ENCODE peak calls at places on chromosomes 5 and 9, in nine cellular contexts. Y is naive thymus-derived CD4-positive, alpha-beta T cell; V is Caco-2; Z is tibial nerve; J is uterus; C is MM.1S; M is aorta; X is HepG2; P is mammary epithelial cell. I is an unnamed sample. For H3K9me3, the result is how much of the 10 kb centered on the place peaks cover.

GRCh38 chr5:86376214-86376613 is 241.5 kb upstream of the COX7C start:
- DNase-seq in Y (no peak), V (no peak), Z (no peak), J (no peak), C (no peak), M (no peak), X (no peak), P (no peak), I (no peak)

GRCh38 chr9:90038778-90039177 is 434.0 kb downstream of the GADD45G start:
- DNase-seq in Y (no peak), V (no peak), Z (no peak), J (no peak), C (no peak), M (no peak), X (no peak), P (no peak), I (no peak)

GRCh38 chr9:81833563-81834345 is 94.5 kb upstream of the SPATA31D4 start:
- DNase-seq in Y (no peak), V (no peak), Z (no peak), J (no peak), C (no peak), M (no peak), X (peak), P (no peak), I (no peak)

GRCh38 chr5:68484307-68485068 is 268.9 kb downstream of the PIK3R1 start:
- DNase-seq in Y (no peak), V (no peak), Z (no peak), J (no peak), C (no peak), M (no peak), X (no peak), P (peak), I (no peak)

GRCh38 chr9:72894342-72894741 is 58.5 kb downstream of the ALDH1A1 start:
- DNase-seq in Y (no peak), V (no peak), Z (no peak), J (no peak), C (no peak), M (no peak), X (no peak), P (peak), I (no peak)

GRCh38 chr5:17331649-17332048 is 114.2 kb downstream of the BASP1 start:
- DNase-seq in Y (no peak), V (no peak), Z (no peak), J (no peak), C (no peak), M (no peak), X (no peak), P (no peak), I (no peak)

GRCh38 chr9:115220339-115221009 is 102.5 kb upstream of the TNC start:
- DNase-seq in Y (no peak), V (no peak), Z (no peak), J (no peak), C (no peak), M (no peak), X (no peak), P (peak), I (no peak)

GRCh38 chr5:175214152-175214551 is 229.8 kb downstream of the DRD1 start:
- DNase-seq in Y (no peak), V (no peak), Z (no peak), J (no peak), C (no peak), M (peak), X (no peak), P (peak), I (no peak)

GRCh38 chr9:30758726-30759446 is 1625.6 kb upstream of the ACO1 start:
- DNase-seq in Y (no peak), V (no peak), Z (no peak), J (no peak), C (no peak), M (no peak), X (no peak), P (no peak), I (no peak)

GRCh38 chr9:97907051-97907450 is 15.2 kb downstream of the TRMO start:
- DNase-seq in Y (no peak), V (no peak), Z (no peak), J (no peak), C (no peak), M (no peak), X (no peak), P (no peak), I (no peak)

GRCh38 chr5:129322968-129323367 is 137.1 kb upstream of the ADAMTS19 start:
- DNase-seq in Y (no peak), V (no peak), Z (no peak), J (no peak), C (no peak), M (no peak), X (no peak), P (no peak), I (no peak)

GRCh38 chr9:105157178-105157583 is 87.3 kb upstream of the SLC44A1 start:
- DNase-seq in Y (no peak), V (no peak), Z (peak), J (peak), C (peak), M (no peak), X (peak), P (peak), I (peak)

GRCh38 chr9:69130456-69131441 is 43.3 kb upstream of the TJP2 start:
- DNase-seq in Y (no peak), V (no peak), Z (peak), J (peak), C (no peak), M (no peak), X (no peak), P (peak), I (no peak)

GRCh38 chr5:175737481-175737880 is 79.6 kb downstream of the HRH2 start:
- DNase-seq in Y (no peak), V (no peak), Z (no peak), J (no peak), C (no peak), M (no peak), X (no peak), P (no peak), I (no peak)

GRCh38 chr9:126939821-126940221 is 25.2 kb downstream of the RALGPS1 start:
- DNase-seq in Y (no peak), V (peak), Z (no peak), J (no peak), C (no peak), M (no peak), X (peak), P (no peak), I (no peak)

GRCh38 chr9:85909390-85909789 is 31.6 kb upstream of the NAA35 start:
- DNase-seq in Y (no peak), V (no peak), Z (no peak), J (no peak), C (no peak), M (no peak), X (no peak), P (no peak), I (no peak)

GRCh38 chr9:38009035-38009501 is 60.0 kb downstream of the SHB start:
- DNase-seq in Y (no peak), V (no peak), Z (no peak), J (no peak), C (no peak), M (no peak), X (no peak), P (no peak), I (no peak)

GRCh38 chr5:133618141-133618540 is 5.8 kb upstream of the FSTL4 start:
- DNase-seq in Y (no peak), V (no peak), Z (no peak), J (no peak), C (peak), M (no peak), X (no peak), P (no peak), I (no peak)

GRCh38 chr5:12358371-12359090 is 454.3 kb upstream of the CTNND2 start:
- DNase-seq in Y (no peak), V (no peak), Z (no peak), J (no peak), C (no peak), M (no peak), X (no peak), P (no peak), I (no peak)

GRCh38 chr9:23120630-23121029 is 674.0 kb downstream of the DMRTA1 start:
- DNase-seq in Y (no peak), V (no peak), Z (no peak), J (no peak), C (no peak), M (no peak), X (no peak), P (no peak), I (no peak)

GRCh38 chr5:19855929-19856328 is 132.1 kb downstream of the CDH18 start:
- DNase-seq in Y (no peak), V (no peak), Z (no peak), J (no peak), C (no peak), M (no peak), X (no peak), P (no peak), I (no peak)

GRCh38 chr5:74069741-74070140 is 443.7 kb downstream of the ARHGEF28 start:
- DNase-seq in Y (no peak), V (no peak), Z (no peak), J (no peak), C (no peak), M (no peak), X (no peak), P (no peak), I (no peak)

GRCh38 chr5:57298985-57299491 is 125.2 kb downstream of the GPBP1 start:
- DNase-seq in Y (peak), V (no peak), Z (peak), J (peak), C (peak), M (no peak), X (peak), P (peak), I (peak)

GRCh38 chr9:4666042-4666699 is at the start of gene SPATA6L:
- DNase-seq in Y (peak), V (peak), Z (no peak), J (peak), C (no peak), M (peak), X (peak), P (peak), I (peak)

GRCh38 chr5:88761269-88761880 is 121.6 kb downstream of the MEF2C start:
- DNase-seq in Y (no peak), V (no peak), Z (no peak), J (no peak), C (no peak), M (no peak), X (no peak), P (no peak), I (no peak)

GRCh38 chr5:173383711-173384110 is 55.5 kb upstream of the STC2 start:
- DNase-seq in Y (no peak), V (no peak), Z (no peak), J (no peak), C (no peak), M (no peak), X (no peak), P (no peak), I (no peak)

GRCh38 chr5:103973669-103974068 is 411.1 kb upstream of the NUDT12 start:
- DNase-seq in Y (no peak), V (no peak), Z (no peak), J (no peak), C (no peak), M (no peak), X (no peak), P (no peak), I (no peak)

GRCh38 chr9:13491138-13491492 is 211.6 kb upstream of the MPDZ start:
- DNase-seq in Y (no peak), V (no peak), Z (no peak), J (no peak), C (no peak), M (no peak), X (no peak), P (no peak), I (no peak)

GRCh38 chr5:135194573-135195266 is 160.7 kb upstream of the PITX1 start:
- DNase-seq in Y (no peak), V (no peak), Z (no peak), J (no peak), C (no peak), M (no peak), X (no peak), P (no peak), I (peak)

GRCh38 chr9:29691758-29692407 is 2118.6 kb upstream of the C9orf72 start:
- DNase-seq in Y (no peak), V (peak), Z (no peak), J (no peak), C (peak), M (no peak), X (peak), P (peak), I (no peak)

GRCh38 chr5:25544652-25545249 is 900.0 kb upstream of the CDH10 start:
- DNase-seq in Y (no peak), V (peak), Z (peak), J (no peak), C (peak), M (no peak), X (peak), P (peak), I (no peak)

GRCh38 chr5:25540628-25541027 is 895.9 kb upstream of the CDH10 start:
- DNase-seq in Y (no peak), V (no peak), Z (no peak), J (no peak), C (no peak), M (no peak), X (no peak), P (no peak), I (no peak)
- H3K9me3 ChIP-seq in Y (under half), V (under half), Z (under half), J (under half), C (under half), M (under half), X (under half), P (under half), I (under half)

DNA sequence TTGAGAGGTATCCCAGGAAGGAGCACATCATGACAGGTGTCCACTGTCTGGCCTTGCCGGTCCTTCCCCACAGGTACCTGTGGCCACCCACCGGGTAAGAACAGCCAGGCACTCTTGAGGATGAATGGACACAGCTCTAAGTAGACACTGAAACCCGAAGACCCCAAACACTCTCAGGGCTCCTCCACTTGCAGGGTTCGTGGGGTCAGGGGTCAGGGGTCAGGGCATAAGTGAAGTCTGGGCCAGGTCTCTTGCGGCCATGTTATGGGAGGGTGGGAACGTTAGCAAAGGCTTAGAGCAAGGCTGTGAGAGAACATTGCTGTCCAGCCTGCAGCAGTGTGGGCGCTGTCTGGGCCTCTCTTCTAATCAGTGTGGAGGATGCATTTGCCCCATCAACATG is 40.0 kb downstream of the MAPK9 start:
- DNase-seq in Y (no peak), V (no peak), Z (no peak), J (no peak), C (no peak), M (no peak), X (no peak), P (no peak), I (no peak)
- H3K9me3 ChIP-seq in Y (under half), V (under half), Z (under half), J (under half), C (under half), M (half or more), X (under half), P (half or more), I (half or more)

DNA sequence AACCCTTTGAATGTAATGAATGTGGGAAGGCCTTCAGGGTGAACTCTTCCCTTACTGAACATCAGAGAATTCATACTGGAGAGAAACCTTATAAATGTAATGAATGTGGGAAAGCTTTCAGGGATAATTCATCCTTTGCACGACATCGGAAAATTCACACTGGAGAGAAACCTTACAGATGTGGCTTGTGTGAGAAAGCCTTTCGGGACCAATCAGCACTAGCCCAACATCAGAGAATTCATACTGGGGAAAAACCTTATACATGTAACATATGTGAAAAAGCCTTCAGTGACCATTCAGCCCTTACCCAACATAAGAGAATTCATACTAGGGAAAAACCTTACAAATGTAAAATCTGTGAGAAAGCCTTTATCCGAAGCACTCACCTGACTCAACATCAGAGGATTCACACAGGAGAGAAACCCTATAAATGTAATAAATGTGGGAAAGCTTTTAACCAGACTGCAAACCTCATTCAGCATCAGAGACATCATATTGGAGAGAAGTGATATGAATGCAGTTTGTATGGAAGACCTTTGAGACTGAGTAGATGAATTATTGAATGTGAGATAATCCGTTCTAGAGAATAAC is 24.6 kb downstream of the ZNF454 start:
- DNase-seq in Y (no peak), V (no peak), Z (no peak), J (no peak), C (no peak), M (no peak), X (no peak), P (no peak), I (no peak)
- H3K9me3 ChIP-seq in Y (under half), V (under half), Z (under half), J (half or more), C (under half), M (under half), X (half or more), P (half or more), I (half or more)

GRCh38 chr5:54927097-54927746 is 58.2 kb downstream of the ESM1 start:
- DNase-seq in Y (no peak), V (no peak), Z (no peak), J (no peak), C (no peak), M (no peak), X (no peak), P (no peak), I (no peak)

GRCh38 chr5:54924487-54924886 is 60.9 kb downstream of the ESM1 start:
- DNase-seq in Y (no peak), V (no peak), Z (no peak), J (no peak), C (no peak), M (no peak), X (no peak), P (no peak), I (no peak)
- H3K9me3 ChIP-seq in Y (under half), V (under half), Z (under half), J (under half), C (under half), M (under half), X (under half), P (under half), I (under half)

I was measured in right atrium auricular region.